ENCODE peak calls at places on chromosome 1, in seven cellular contexts. One of them, this sample, is unnamed.

GRCh38 chr1:225526878-225527277 is 99.0 kb upstream of the LBR start:
- DNase-seq in H9: no peak
- DNase-seq in neuronal stem cell: no peak
- DNase-seq in mesenchymal stem cell: no peak
- DNase-seq in H1: no peak
- DNase-seq in IMR-90: no peak
- DNase-seq in trophoblast cell: no peak
- DNase-seq in this sample: no peak

GRCh38 chr1:160607051-160608032 is 28.0 kb upstream of the CD84 start:
- DNase-seq in H9: peak
- DNase-seq in neuronal stem cell: peak
- DNase-seq in mesenchymal stem cell: peak
- DNase-seq in H1: no peak
- DNase-seq in IMR-90: peak
- DNase-seq in trophoblast cell: peak
- DNase-seq in this sample: peak

GRCh38 chr1:17775796-17776195 is 20.7 kb downstream of the ACTL8 start:
- DNase-seq in H9: no peak
- DNase-seq in neuronal stem cell: no peak
- DNase-seq in mesenchymal stem cell: no peak
- DNase-seq in H1: no peak
- DNase-seq in IMR-90: no peak
- DNase-seq in trophoblast cell: no peak
- DNase-seq in this sample: no peak

GRCh38 chr1:154434346-154435075 is 29.4 kb downstream of the IL6R start:
- DNase-seq in H9: no peak
- DNase-seq in neuronal stem cell: no peak
- DNase-seq in mesenchymal stem cell: peak
- DNase-seq in H1: no peak
- DNase-seq in IMR-90: no peak
- DNase-seq in trophoblast cell: peak
- DNase-seq in this sample: no peak

GRCh38 chr1:35449334-35450008 is 107.7 kb downstream of the KIAA0319L start:
- DNase-seq in H9: no peak
- DNase-seq in neuronal stem cell: no peak
- DNase-seq in mesenchymal stem cell: peak
- DNase-seq in H1: no peak
- DNase-seq in IMR-90: peak
- DNase-seq in trophoblast cell: no peak
- DNase-seq in this sample: no peak

GRCh38 chr1:63545780-63546179 is 22.5 kb downstream of the EFCAB7 start:
- DNase-seq in H9: no peak
- DNase-seq in neuronal stem cell: no peak
- DNase-seq in mesenchymal stem cell: peak
- DNase-seq in H1: no peak
- DNase-seq in IMR-90: peak
- DNase-seq in trophoblast cell: no peak
- DNase-seq in this sample: no peak

GRCh38 chr1:84877592-84877991 is 15.4 kb downstream of the LPAR3 start:
- DNase-seq in H9: no peak
- DNase-seq in neuronal stem cell: no peak
- DNase-seq in mesenchymal stem cell: peak
- DNase-seq in H1: no peak
- DNase-seq in IMR-90: peak
- DNase-seq in trophoblast cell: no peak
- DNase-seq in this sample: no peak

GRCh38 chr1:229557913-229558414 is 543 bp downstream of the ABCB10 start:
- DNase-seq in H9: peak
- DNase-seq in neuronal stem cell: peak
- DNase-seq in mesenchymal stem cell: peak
- DNase-seq in H1: no peak
- DNase-seq in IMR-90: no peak
- DNase-seq in trophoblast cell: peak
- DNase-seq in this sample: peak

GRCh38 chr1:37606481-37607263 is 10.9 kb upstream of the GNL2 start:
- DNase-seq in H9: no peak
- DNase-seq in neuronal stem cell: no peak
- DNase-seq in mesenchymal stem cell: no peak
- DNase-seq in H1: no peak
- DNase-seq in IMR-90: peak
- DNase-seq in trophoblast cell: peak
- DNase-seq in this sample: no peak

GRCh38 chr1:151868404-151868980 is 15.0 kb upstream of the THEM5 start:
- DNase-seq in H9: no peak
- DNase-seq in neuronal stem cell: no peak
- DNase-seq in mesenchymal stem cell: no peak
- DNase-seq in H1: no peak
- DNase-seq in IMR-90: peak
- DNase-seq in trophoblast cell: no peak
- DNase-seq in this sample: no peak

GRCh38 chr1:225813250-225813964 is 3.5 kb downstream of the EPHX1 start:
- DNase-seq in H9: no peak
- DNase-seq in neuronal stem cell: no peak
- DNase-seq in mesenchymal stem cell: peak
- DNase-seq in H1: no peak
- DNase-seq in IMR-90: peak
- DNase-seq in trophoblast cell: peak
- DNase-seq in this sample: peak

GRCh38 chr1:66168467-66168887 is 365.5 kb upstream of the SGIP1 start:
- DNase-seq in H9: no peak
- DNase-seq in neuronal stem cell: no peak
- DNase-seq in mesenchymal stem cell: no peak
- DNase-seq in H1: no peak
- DNase-seq in IMR-90: peak
- DNase-seq in trophoblast cell: no peak
- DNase-seq in this sample: peak

GRCh38 chr1:62515055-62515454 is 78.2 kb downstream of the USP1 start:
- DNase-seq in H9: no peak
- DNase-seq in neuronal stem cell: no peak
- DNase-seq in mesenchymal stem cell: peak
- DNase-seq in H1: no peak
- DNase-seq in IMR-90: peak
- DNase-seq in trophoblast cell: peak
- DNase-seq in this sample: no peak

GRCh38 chr1:227808566-227808965 is 6.9 kb upstream of the PRSS38 start:
- DNase-seq in H9: no peak
- DNase-seq in neuronal stem cell: no peak
- DNase-seq in mesenchymal stem cell: peak
- DNase-seq in H1: no peak
- DNase-seq in IMR-90: peak
- DNase-seq in trophoblast cell: no peak
- DNase-seq in this sample: no peak

GRCh38 chr1:85605519-85606413 is 25.2 kb downstream of the CCN1 start:
- DNase-seq in H9: no peak
- DNase-seq in neuronal stem cell: no peak
- DNase-seq in mesenchymal stem cell: no peak
- DNase-seq in H1: no peak
- DNase-seq in IMR-90: no peak
- DNase-seq in trophoblast cell: no peak
- DNase-seq in this sample: no peak

GRCh38 chr1:88683516-88683847 is 591 bp upstream of the PKN2 start:
- DNase-seq in H9: no peak
- DNase-seq in neuronal stem cell: no peak
- DNase-seq in mesenchymal stem cell: no peak
- DNase-seq in H1: no peak
- DNase-seq in IMR-90: peak
- DNase-seq in trophoblast cell: no peak
- DNase-seq in this sample: no peak

GRCh38 chr1:202235003-202235660 is 41.5 kb downstream of the LGR6 start:
- DNase-seq in H9: no peak
- DNase-seq in neuronal stem cell: no peak
- DNase-seq in mesenchymal stem cell: no peak
- DNase-seq in H1: no peak
- DNase-seq in IMR-90: no peak
- DNase-seq in trophoblast cell: peak
- DNase-seq in this sample: no peak
- H4K8ac ChIP-seq in H9: no peak
- H4K8ac ChIP-seq in neuronal stem cell: no peak
- H4K8ac ChIP-seq in mesenchymal stem cell: peak
- H4K8ac ChIP-seq in H1: no peak
- H4K8ac ChIP-seq in IMR-90: peak
- H4K8ac ChIP-seq in trophoblast cell: peak
- H4K8ac ChIP-seq in this sample: no peak

GRCh38 chr1:199747984-199748383 is 279.5 kb upstream of the NR5A2 start:
- DNase-seq in H9: peak
- DNase-seq in neuronal stem cell: peak
- DNase-seq in mesenchymal stem cell: no peak
- DNase-seq in H1: peak
- DNase-seq in IMR-90: no peak
- DNase-seq in trophoblast cell: no peak
- DNase-seq in this sample: peak

GRCh38 chr1:199751524-199751923 is 276.0 kb upstream of the NR5A2 start:
- DNase-seq in H9: no peak
- DNase-seq in neuronal stem cell: no peak
- DNase-seq in mesenchymal stem cell: no peak
- DNase-seq in H1: no peak
- DNase-seq in IMR-90: no peak
- DNase-seq in trophoblast cell: no peak
- DNase-seq in this sample: no peak

GRCh38 chr1:199753513-199753912 is 274.0 kb upstream of the NR5A2 start:
- DNase-seq in H9: no peak
- DNase-seq in neuronal stem cell: no peak
- DNase-seq in mesenchymal stem cell: no peak
- DNase-seq in H1: no peak
- DNase-seq in IMR-90: no peak
- DNase-seq in trophoblast cell: no peak
- DNase-seq in this sample: no peak

GRCh38 chr1:199752688-199753027 is 274.9 kb upstream of the NR5A2 start:
- DNase-seq in H9: no peak
- DNase-seq in neuronal stem cell: no peak
- DNase-seq in mesenchymal stem cell: no peak
- DNase-seq in H1: no peak
- DNase-seq in IMR-90: no peak
- DNase-seq in trophoblast cell: no peak
- DNase-seq in this sample: no peak

DNA sequence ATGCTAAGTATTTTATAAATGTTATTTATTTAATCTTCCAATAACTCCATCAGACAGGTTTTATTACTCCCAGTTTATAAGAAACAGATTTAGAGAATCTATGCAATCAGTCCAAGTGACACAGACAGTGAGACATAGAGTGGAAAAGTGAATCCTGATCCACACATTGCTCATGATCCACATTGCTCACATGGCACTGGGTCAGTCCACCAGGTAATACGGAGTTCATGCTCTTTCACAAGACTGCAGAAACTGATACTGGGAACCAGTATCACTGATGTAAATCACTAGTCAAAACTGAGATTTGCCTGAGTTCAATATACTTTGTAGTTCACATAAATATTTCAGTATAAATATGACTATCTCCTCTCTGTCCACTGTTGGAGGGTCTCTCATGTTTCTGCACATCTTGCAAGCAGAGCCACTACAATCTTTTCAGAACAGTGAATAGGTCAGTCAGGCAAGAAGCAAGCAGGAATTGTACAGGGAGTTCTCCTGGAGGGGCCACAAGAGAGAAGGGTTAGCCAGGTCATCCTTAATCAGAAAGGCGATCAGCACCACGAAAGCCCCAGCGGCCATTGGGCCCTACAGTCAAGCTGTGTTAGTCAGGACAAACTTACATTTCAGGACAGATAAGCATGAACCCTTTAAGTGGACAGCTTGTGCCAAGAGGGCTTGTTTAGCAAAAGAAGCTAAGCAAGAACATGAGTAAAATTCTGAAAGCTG is 275.4 kb upstream of the NR5A2 start:
- DNase-seq in H9: no peak
- DNase-seq in neuronal stem cell: no peak
- DNase-seq in mesenchymal stem cell: no peak
- DNase-seq in H1: no peak
- DNase-seq in IMR-90: no peak
- DNase-seq in trophoblast cell: no peak
- DNase-seq in this sample: no peak
- H4K8ac ChIP-seq in H9: no peak
- H4K8ac ChIP-seq in neuronal stem cell: no peak
- H4K8ac ChIP-seq in mesenchymal stem cell: no peak
- H4K8ac ChIP-seq in H1: no peak
- H4K8ac ChIP-seq in IMR-90: no peak
- H4K8ac ChIP-seq in trophoblast cell: no peak
- H4K8ac ChIP-seq in this sample: no peak

DNA sequence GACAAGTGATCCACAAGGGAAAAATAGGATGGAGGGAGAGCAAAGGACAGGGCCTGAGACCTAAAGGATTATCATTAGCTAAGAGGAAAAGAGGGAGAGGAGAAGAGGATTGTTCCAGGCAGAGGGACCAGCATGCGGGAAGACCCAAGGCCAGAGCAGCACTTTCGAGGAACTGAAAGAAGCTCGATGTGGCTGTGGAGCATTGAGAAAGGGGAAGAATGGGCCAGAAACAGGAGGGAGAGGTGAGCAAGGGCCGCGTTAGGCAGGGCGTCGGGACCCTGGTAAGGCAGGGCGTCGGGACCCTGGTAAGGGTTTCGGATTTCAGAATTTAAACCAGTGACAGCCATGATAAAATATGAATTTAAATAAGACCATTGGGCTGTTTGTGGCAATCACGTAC is 22.8 kb upstream of the CSF1 start:
- DNase-seq in H9: no peak
- DNase-seq in neuronal stem cell: no peak
- DNase-seq in mesenchymal stem cell: no peak
- DNase-seq in H1: no peak
- DNase-seq in IMR-90: no peak
- DNase-seq in trophoblast cell: no peak
- DNase-seq in this sample: no peak
- H4K8ac ChIP-seq in H9: no peak
- H4K8ac ChIP-seq in neuronal stem cell: no peak
- H4K8ac ChIP-seq in mesenchymal stem cell: no peak
- H4K8ac ChIP-seq in H1: no peak
- H4K8ac ChIP-seq in IMR-90: no peak
- H4K8ac ChIP-seq in trophoblast cell: no peak
- H4K8ac ChIP-seq in this sample: no peak

DNA sequence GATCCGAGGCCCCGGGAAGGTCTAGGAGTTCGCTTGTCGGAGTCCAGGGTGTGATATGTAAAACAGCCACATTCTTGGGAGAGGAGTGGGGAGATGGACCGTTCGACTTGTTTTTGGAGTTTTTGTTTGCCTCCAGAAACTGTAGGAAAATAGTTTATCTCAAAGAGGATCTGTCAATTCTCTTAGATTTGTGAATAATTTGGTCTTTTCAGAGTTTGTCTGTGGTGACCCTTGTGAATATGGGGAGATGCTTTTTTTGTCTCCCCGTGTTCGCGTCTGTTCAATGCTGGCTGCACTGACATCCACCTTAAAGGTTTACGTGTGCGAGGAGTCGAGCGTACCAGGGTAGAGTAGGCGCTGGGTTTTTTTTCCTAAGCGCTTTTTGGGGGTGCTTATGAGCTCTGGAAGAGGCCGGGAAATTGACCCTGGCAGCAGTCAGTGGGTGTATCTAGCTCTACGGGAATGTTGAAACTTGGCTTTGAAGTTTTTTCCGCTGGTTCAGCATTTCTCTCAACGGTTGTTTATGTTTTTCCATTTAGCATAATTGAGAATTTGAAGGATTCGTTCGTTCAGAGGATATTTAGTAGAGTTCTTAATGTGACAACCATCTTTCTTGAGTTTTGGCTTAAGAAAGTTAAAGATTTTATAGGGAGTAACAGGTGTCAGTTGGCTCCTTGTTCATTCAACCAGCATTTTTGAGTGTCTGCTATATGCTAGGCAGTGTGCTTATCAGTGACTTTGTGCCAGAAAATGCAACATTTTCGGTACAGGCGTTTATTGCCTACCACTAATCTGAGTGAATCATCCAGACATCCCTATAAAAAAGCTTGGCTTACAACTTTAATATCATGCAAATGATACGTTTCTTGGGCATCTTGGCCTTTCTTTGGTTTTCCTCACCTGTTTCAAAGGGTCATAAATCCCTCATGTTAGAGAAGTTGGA is 1.2 kb downstream of the SZRD1 start:
- DNase-seq in H9: no peak
- DNase-seq in neuronal stem cell: no peak
- DNase-seq in mesenchymal stem cell: peak
- DNase-seq in H1: no peak
- DNase-seq in IMR-90: peak
- DNase-seq in trophoblast cell: peak
- DNase-seq in this sample: peak
- H4K8ac ChIP-seq in H9: no peak
- H4K8ac ChIP-seq in neuronal stem cell: no peak
- H4K8ac ChIP-seq in mesenchymal stem cell: no peak
- H4K8ac ChIP-seq in H1: no peak
- H4K8ac ChIP-seq in IMR-90: peak
- H4K8ac ChIP-seq in trophoblast cell: peak
- H4K8ac ChIP-seq in this sample: no peak